ENCODE peak calls at places on chromosomes 7 and 10, in six cellular contexts. W is stomach, M is transverse colon, P is SK-N-SH, V is prostate gland, L is spleen. I is an unnamed sample.
A peak's percentile ranks its signal among the peaks of the same experiment; 100 is the strongest.

GRCh38 chr10:50375051-50375452 is 123.7 kb upstream of the ASAH2 start:
- DNase-seq in W (no peak), M (no peak), P (no peak), V (no peak), L (no peak), I (no peak)

GRCh38 chr10:44370731-44371248 is 14.1 kb downstream of the CXCL12 start:
- DNase-seq in W (no peak), M (no peak), P (no peak), V (no peak), L (peak; percentile 47), I (no peak)

GRCh38 chr10:43177588-43177987 is 39.3 kb downstream of the CSGALNACT2 start:
- DNase-seq in W (no peak), M (no peak), P (no peak), V (no peak), L (no peak), I (no peak)

GRCh38 chr7:121003986-121004685 is 15.6 kb downstream of the CPED1 start:
- DNase-seq in W (no peak), M (no peak), P (no peak), V (no peak), L (no peak), I (peak; percentile 86)

GRCh38 chr10:58586282-58586681 is 73.6 kb downstream of the BICC1 start:
- DNase-seq in W (no peak), M (no peak), P (no peak), V (no peak), L (no peak), I (no peak)

GRCh38 chr10:48791267-48791928 is 106.7 kb downstream of the WDFY4 start:
- DNase-seq in W (no peak), M (no peak), P (no peak), V (no peak), L (no peak), I (no peak)

GRCh38 chr10:124719213-124719851 is 24.8 kb downstream of the FAM53B start:
- DNase-seq in W (peak; percentile 60), M (peak; percentile 83), P (no peak), V (peak; percentile 65), L (peak; percentile 87), I (peak; percentile 82)

GRCh38 chr10:48214701-48215100 is 59.8 kb downstream of the FRMPD2 start:
- DNase-seq in W (no peak), M (no peak), P (no peak), V (no peak), L (no peak), I (no peak)

GRCh38 chr7:3174515-3175318 is 126.3 kb upstream of the SDK1 start:
- DNase-seq in W (no peak), M (no peak), P (no peak), V (no peak), L (peak; percentile 56), I (peak; percentile 19)

GRCh38 chr7:79730971-79731370 is 277.5 kb upstream of the MAGI2 start:
- DNase-seq in W (no peak), M (no peak), P (no peak), V (no peak), L (no peak), I (no peak)

GRCh38 chr7:5359344-5359743 is 64.3 kb downstream of the TNRC18 start:
- DNase-seq in W (no peak), M (no peak), P (no peak), V (no peak), L (no peak), I (no peak)

DNA sequence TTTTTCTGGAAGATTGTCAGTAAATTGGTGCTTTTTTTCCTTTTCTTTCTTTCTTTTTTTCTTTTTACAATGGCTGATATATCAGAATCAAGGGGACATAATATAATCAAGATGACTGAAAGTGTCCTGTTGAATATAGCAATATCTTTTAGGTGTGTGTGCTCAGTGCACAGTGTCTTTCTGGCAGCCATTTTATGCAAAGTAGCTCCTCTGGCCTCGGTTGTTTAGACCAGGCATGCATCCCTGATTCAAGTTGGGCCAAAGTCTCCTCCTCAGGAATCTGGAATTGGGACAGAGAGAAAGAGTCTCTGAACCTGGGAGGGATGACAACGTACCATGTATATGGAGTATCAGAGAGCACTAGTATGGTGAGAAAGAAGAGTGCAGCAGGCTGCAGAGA is 49.0 kb upstream of the MTPN start:
- DNase-seq in W (no peak), M (no peak), P (no peak), V (no peak), L (no peak), I (no peak)
- H3K4me3 ChIP-seq in W (no peak overlapping the region), M (no peak overlapping the region), P (no peak overlapping the region), V (no peak overlapping the region), L (no peak overlapping the region), I (no peak overlapping the region)

DNA sequence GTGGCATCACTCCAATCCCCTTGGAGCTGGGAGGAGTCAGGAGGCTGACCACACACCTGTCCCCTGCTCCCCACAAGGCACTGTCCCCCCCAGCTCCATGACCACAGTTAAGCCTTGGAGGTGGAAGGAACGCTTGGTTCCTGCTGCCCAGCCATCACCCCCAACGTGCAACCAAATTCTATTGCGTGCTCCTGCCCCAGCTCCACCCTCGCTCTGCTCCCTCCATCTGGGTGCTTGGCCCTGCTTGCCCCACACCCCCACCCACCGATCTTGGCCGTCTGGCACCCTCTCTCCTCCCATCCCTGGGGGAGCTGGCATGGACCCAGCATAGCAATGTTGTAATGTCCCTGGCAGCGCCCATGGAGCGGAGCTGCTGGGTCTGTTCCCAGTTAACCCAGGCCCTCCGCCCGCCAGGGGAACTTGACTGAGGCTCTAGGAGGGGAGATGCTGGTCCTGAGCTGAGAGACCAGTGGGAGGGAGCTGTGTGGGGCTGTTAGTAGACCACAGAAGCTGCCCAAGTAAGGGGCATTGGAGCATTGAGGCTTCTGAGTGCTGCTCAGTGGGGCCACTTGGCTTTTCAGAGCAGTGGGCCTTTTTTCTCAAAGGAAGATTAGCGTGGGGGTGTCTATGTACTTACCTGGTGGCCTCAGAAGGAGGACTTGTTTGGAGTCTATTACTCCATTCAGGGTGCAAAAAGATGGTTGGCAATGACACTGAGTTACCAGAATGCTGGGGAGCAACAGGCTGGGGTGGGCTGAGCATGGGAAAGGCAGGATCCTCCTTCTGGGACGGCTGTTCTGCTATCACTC is 1.1 kb downstream of the EPHB6 start:
- DNase-seq in W (peak; percentile 52), M (peak; percentile 45), P (peak; percentile 34), V (peak; percentile 70), L (peak; percentile 81), I (peak; percentile 90)
- TF ChIP-seq POLR2AphosphoS5 in W (no peak), M (no peak), P (no peak), V (peak; percentile 60), L (peak; percentile 24), I (no peak)

DNA sequence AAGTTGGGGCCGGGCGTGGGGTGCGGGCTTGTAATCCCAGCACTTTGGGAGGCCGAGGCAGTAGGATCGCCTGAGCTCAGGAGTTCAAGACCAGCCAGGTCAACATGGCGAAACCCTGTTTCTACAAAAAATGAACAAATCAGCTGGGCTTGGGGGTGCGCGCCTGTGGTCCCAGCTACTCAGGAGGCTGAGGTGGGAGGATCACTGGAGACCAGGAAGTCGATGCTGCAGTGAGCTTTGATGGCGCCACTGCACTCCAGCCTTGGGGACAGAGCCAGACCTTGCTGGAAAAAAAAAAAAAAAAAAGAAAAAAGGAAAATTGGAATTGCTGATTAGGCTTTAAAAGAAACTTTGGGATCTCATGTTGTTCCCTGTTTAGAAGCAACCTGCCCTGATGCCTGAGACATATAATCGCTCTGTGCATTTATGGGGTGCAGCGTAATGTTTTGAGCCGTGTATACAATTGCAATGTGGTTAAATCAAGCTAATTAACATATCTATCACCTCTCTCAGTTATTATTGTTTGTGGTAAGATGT is 849 bp downstream of the AKR1E2 start:
- DNase-seq in W (no peak), M (no peak), P (no peak), V (no peak), L (no peak), I (no peak)
- H3K4me3 ChIP-seq in W (peak overlapping the region; percentile 49), M (no peak overlapping the region), P (peak overlapping the region; percentile 62), V (peak overlapping the region; percentile 38), L (peak overlapping the region; percentile 51), I (peak overlapping the region; percentile 66)

GRCh38 chr7:135185471-135186260 is 15.2 kb upstream of the CYREN start:
- DNase-seq in W (peak; percentile 23), M (no peak), P (no peak), V (no peak), L (peak; percentile 66), I (no peak)

GRCh38 chr7:135189221-135189662 is 18.7 kb upstream of the CYREN start:
- DNase-seq in W (peak; percentile 72), M (no peak), P (no peak), V (no peak), L (peak; percentile 9), I (no peak)

GRCh38 chr7:135188298-135188984 is 17.9 kb upstream of the CYREN start:
- DNase-seq in W (peak; percentile 19), M (no peak), P (no peak), V (no peak), L (peak; percentile 59), I (no peak)

GRCh38 chr7:135186261-135186540 is 15.7 kb upstream of the CYREN start:
- DNase-seq in W (no peak), M (no peak), P (no peak), V (no peak), L (no peak), I (no peak)

DNA sequence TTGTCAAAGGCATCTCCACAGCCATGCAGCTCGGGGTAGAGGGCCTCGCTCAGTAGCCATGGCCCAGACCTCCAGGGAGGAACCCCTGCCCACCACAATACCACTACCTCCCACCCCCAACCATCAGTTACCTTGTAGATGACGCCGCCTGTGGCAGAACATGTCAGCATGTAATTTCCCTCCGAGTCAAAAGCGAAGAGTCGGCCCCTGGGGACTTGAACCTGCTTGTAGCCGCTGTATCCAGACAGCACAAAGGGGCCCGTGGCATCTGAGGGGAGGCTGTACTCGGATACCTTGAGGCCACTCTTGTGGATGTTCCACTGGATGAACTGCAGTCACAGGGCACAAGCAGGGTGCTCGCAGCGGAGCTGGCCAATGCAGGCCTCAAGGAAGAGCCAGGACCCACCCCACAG is 16.3 kb upstream of the CYREN start:
- DNase-seq in W (peak; percentile 22), M (no peak), P (no peak), V (no peak), L (peak; percentile 71), I (no peak)
- TF ChIP-seq POLR2AphosphoS5 in W (no peak), M (no peak), P (no peak), V (no peak), L (no peak), I (no peak)

I was measured in sigmoid colon.